ENCODE peak calls at places on chromosomes 3 and 15, in nine cellular contexts. Z is stimulated activated naive CD8-positive, alpha-beta T cell treated with anti-CD3 and anti-CD28 coated beads, Interleukin-15, Interleukin-2, amounts not matched to agents 100 U/mL and 50 U/mL, for 24 hours; S is pancreas; U is T-cell; M is NAMALWA; I is choroid plexus epithelial cell; R is T-helper 1 cell; G is stimulated activated CD8-positive, alpha-beta memory T cell treated with anti-CD3 and anti-CD28 coated beads, Interleukin-4, amount 100 ng/mL, for 48 hours; L is adrenal gland. H is an unnamed sample.
A peak's percentile ranks its signal among the peaks of the same experiment; 100 is the strongest.

GRCh38 chr15:60957111-60957510 is 272.0 kb downstream of the RORA start:
- DNase-seq in Z (no peak), S (no peak), U (no peak), M (no peak), I (no peak), R (no peak), G (no peak), L (no peak), H (no peak)

GRCh38 chr15:80925597-80926059 is 64.0 kb downstream of the MESD start:
- DNase-seq in Z (no peak), S (peak; percentile 24), U (no peak), M (no peak), I (no peak), R (no peak), G (no peak), L (no peak), H (no peak)

GRCh38 chr3:152617609-152618008 is 217.3 kb upstream of the P2RY1 start:
- DNase-seq in Z (no peak), S (no peak), U (no peak), M (no peak), I (no peak), R (no peak), G (no peak), L (no peak), H (no peak)

GRCh38 chr15:95520511-95520910 is 810.0 kb upstream of the NR2F2 start:
- DNase-seq in Z (no peak), S (no peak), U (no peak), M (no peak), I (no peak), R (no peak), G (no peak), L (no peak), H (no peak)

GRCh38 chr15:40511093-40511471 is 40.3 kb downstream of the CHST14 start:
- DNase-seq in Z (peak; percentile 29), S (no peak), U (peak; percentile 20), M (no peak), I (no peak), R (peak; percentile 21), G (peak; percentile 39), L (peak; percentile 54), H (no peak)

GRCh38 chr3:13532085-13532484 is 16.8 kb upstream of the FBLN2 start:
- DNase-seq in Z (no peak), S (no peak), U (no peak), M (no peak), I (peak; percentile 56), R (no peak), G (no peak), L (no peak), H (no peak)

GRCh38 chr15:45184562-45185041 is 3.2 kb downstream of the SHF start:
- DNase-seq in Z (no peak), S (no peak), U (no peak), M (no peak), I (no peak), R (no peak), G (no peak), L (no peak), H (peak; percentile 49)

GRCh38 chr3:132654190-132654589 is 5.4 kb downstream of the ACAD11 start:
- DNase-seq in Z (no peak), S (no peak), U (no peak), M (no peak), I (no peak), R (no peak), G (no peak), L (no peak), H (no peak)

GRCh38 chr15:63491116-63491817 is 13.1 kb upstream of the USP3 start:
- DNase-seq in Z (no peak), S (no peak), U (no peak), M (peak; percentile 51), I (no peak), R (no peak), G (no peak), L (no peak), H (peak; percentile 16)

GRCh38 chr3:13466781-13467180 is 13.3 kb upstream of the HDAC11 start:
- DNase-seq in Z (no peak), S (no peak), U (no peak), M (no peak), I (no peak), R (no peak), G (no peak), L (no peak), H (no peak)

GRCh38 chr3:123409443-123410148 is 39.3 kb downstream of the ADCY5 start:
- DNase-seq in Z (no peak), S (peak; percentile 69), U (no peak), M (no peak), I (no peak), R (no peak), G (no peak), L (no peak), H (no peak)

GRCh38 chr3:122064318-122064717 is 9.2 kb downstream of the CD86 start:
- DNase-seq in Z (no peak), S (no peak), U (no peak), M (no peak), I (no peak), R (no peak), G (no peak), L (no peak), H (no peak)

GRCh38 chr3:111810909-111811308 is 48.2 kb upstream of the PHLDB2 start:
- DNase-seq in Z (no peak), S (no peak), U (no peak), M (no peak), I (peak; percentile 76), R (no peak), G (no peak), L (no peak), H (no peak)

GRCh38 chr15:71792521-71792920 is 17.8 kb upstream of the NR2E3 start:
- DNase-seq in Z (no peak), S (no peak), U (no peak), M (no peak), I (peak; percentile 68), R (no peak), G (no peak), L (no peak), H (no peak)

GRCh38 chr15:81413851-81414250 is 39.8 kb upstream of the TMC3 start:
- DNase-seq in Z (no peak), S (no peak), U (no peak), M (no peak), I (no peak), R (no peak), G (no peak), L (no peak), H (no peak)

GRCh38 chr15:91655891-91656290 is 197.6 kb upstream of the SLCO3A1 start:
- DNase-seq in Z (no peak), S (no peak), U (peak; percentile 7), M (no peak), I (no peak), R (no peak), G (no peak), L (no peak), H (no peak)

GRCh38 chr3:186048119-186048518 is 60.8 kb downstream of the ETV5 start:
- DNase-seq in Z (no peak), S (no peak), U (no peak), M (no peak), I (no peak), R (no peak), G (no peak), L (no peak), H (no peak)

GRCh38 chr3:45208587-45208986 is 17.5 kb downstream of the TMEM158 start:
- DNase-seq in Z (no peak), S (no peak), U (no peak), M (no peak), I (no peak), R (peak; percentile 51), G (no peak), L (no peak), H (no peak)